ENCODE peak calls at places on chromosomes 13 and 19, in ten cellular contexts. One of them, this sample, is unnamed.

GRCh38 chr13:74118328-74118727 is 15.9 kb downstream of the KLF12 start:
- DNase-seq in NCI-H1105 treated with DMSO at 0.1 percent for 48 hours: no peak
- DNase-seq in stimulated activated CD4-positive, alpha-beta T cell treated with anti-CD3 and anti-CD28 coated beads, TNF-alpha, amount 100 ng/mL, for 1 hour: no peak
- DNase-seq in NCI-H1694 treated with DMSO at 0.1 percent for 48 hours: no peak
- DNase-seq in activated CD4-positive, alpha-beta T cell treated with anti-CD3 and anti-CD28 coated beads, Interleukin-2, amount 10 ng/mL, durations not matched to agents 7 days and 5 days: no peak
- DNase-seq in NCI-H187 treated with DMSO at 0.1 percent for 48 hours: no peak
- DNase-seq in T-helper 9 cell: no peak
- DNase-seq in stimulated activated naive CD8-positive, alpha-beta T cell treated with anti-CD3 and anti-CD28 coated beads, Interleukin-15, Interleukin-2, amounts not matched to agents 100 U/mL and 50 U/mL, for 24 hours: no peak
- DNase-seq in LHCN-M2: no peak
- DNase-seq in B cell: no peak
- DNase-seq in this sample: no peak

GRCh38 chr19:16363133-16363851 is 38.7 kb downstream of the KLF2 start:
- DNase-seq in NCI-H1105 treated with DMSO at 0.1 percent for 48 hours: peak
- DNase-seq in NCI-H1694 treated with DMSO at 0.1 percent for 48 hours: no peak
- DNase-seq in activated CD4-positive, alpha-beta T cell treated with anti-CD3 and anti-CD28 coated beads, Interleukin-2, amount 10 ng/mL, durations not matched to agents 7 days and 5 days: no peak
- DNase-seq in B cell: no peak
- DNase-seq in LHCN-M2: no peak
- DNase-seq in stimulated activated CD4-positive, alpha-beta T cell treated with anti-CD3 and anti-CD28 coated beads, TNF-alpha, amount 100 ng/mL, for 1 hour: no peak
- DNase-seq in T-helper 9 cell: no peak
- DNase-seq in NCI-H187 treated with DMSO at 0.1 percent for 48 hours: no peak
- DNase-seq in stimulated activated naive CD8-positive, alpha-beta T cell treated with anti-CD3 and anti-CD28 coated beads, Interleukin-15, Interleukin-2, amounts not matched to agents 100 U/mL and 50 U/mL, for 24 hours: no peak
- DNase-seq in this sample: no peak

GRCh38 chr13:39956036-39956435 is 300.6 kb downstream of the COG6 start:
- DNase-seq in NCI-H1105 treated with DMSO at 0.1 percent for 48 hours: no peak
- DNase-seq in LHCN-M2: no peak
- DNase-seq in T-helper 9 cell: no peak
- DNase-seq in B cell: peak
- DNase-seq in activated CD4-positive, alpha-beta T cell treated with anti-CD3 and anti-CD28 coated beads, Interleukin-2, amount 10 ng/mL, durations not matched to agents 7 days and 5 days: peak
- DNase-seq in NCI-H1694 treated with DMSO at 0.1 percent for 48 hours: no peak
- DNase-seq in stimulated activated CD4-positive, alpha-beta T cell treated with anti-CD3 and anti-CD28 coated beads, TNF-alpha, amount 100 ng/mL, for 1 hour: no peak
- DNase-seq in NCI-H187 treated with DMSO at 0.1 percent for 48 hours: no peak
- DNase-seq in stimulated activated naive CD8-positive, alpha-beta T cell treated with anti-CD3 and anti-CD28 coated beads, Interleukin-15, Interleukin-2, amounts not matched to agents 100 U/mL and 50 U/mL, for 24 hours: peak
- DNase-seq in this sample: no peak

GRCh38 chr19:29603308-29603707 is 2.8 kb upstream of the POP4 start:
- DNase-seq in B cell: no peak
- DNase-seq in NCI-H1105 treated with DMSO at 0.1 percent for 48 hours: no peak
- DNase-seq in stimulated activated naive CD8-positive, alpha-beta T cell treated with anti-CD3 and anti-CD28 coated beads, Interleukin-15, Interleukin-2, amounts not matched to agents 100 U/mL and 50 U/mL, for 24 hours: no peak
- DNase-seq in stimulated activated CD4-positive, alpha-beta T cell treated with anti-CD3 and anti-CD28 coated beads, TNF-alpha, amount 100 ng/mL, for 1 hour: no peak
- DNase-seq in LHCN-M2: no peak
- DNase-seq in NCI-H1694 treated with DMSO at 0.1 percent for 48 hours: no peak
- DNase-seq in activated CD4-positive, alpha-beta T cell treated with anti-CD3 and anti-CD28 coated beads, Interleukin-2, amount 10 ng/mL, durations not matched to agents 7 days and 5 days: no peak
- DNase-seq in T-helper 9 cell: no peak
- DNase-seq in NCI-H187 treated with DMSO at 0.1 percent for 48 hours: no peak
- DNase-seq in this sample: no peak

GRCh38 chr13:71842003-71842402 is 25.0 kb downstream of the DACH1 start:
- DNase-seq in NCI-H1105 treated with DMSO at 0.1 percent for 48 hours: no peak
- DNase-seq in NCI-H1694 treated with DMSO at 0.1 percent for 48 hours: no peak
- DNase-seq in T-helper 9 cell: no peak
- DNase-seq in stimulated activated naive CD8-positive, alpha-beta T cell treated with anti-CD3 and anti-CD28 coated beads, Interleukin-15, Interleukin-2, amounts not matched to agents 100 U/mL and 50 U/mL, for 24 hours: no peak
- DNase-seq in LHCN-M2: no peak
- DNase-seq in B cell: no peak
- DNase-seq in NCI-H187 treated with DMSO at 0.1 percent for 48 hours: no peak
- DNase-seq in activated CD4-positive, alpha-beta T cell treated with anti-CD3 and anti-CD28 coated beads, Interleukin-2, amount 10 ng/mL, durations not matched to agents 7 days and 5 days: no peak
- DNase-seq in stimulated activated CD4-positive, alpha-beta T cell treated with anti-CD3 and anti-CD28 coated beads, TNF-alpha, amount 100 ng/mL, for 1 hour: no peak
- DNase-seq in this sample: no peak

GRCh38 chr19:20660473-20660872 is 898 bp downstream of the ZNF626 start:
- DNase-seq in NCI-H187 treated with DMSO at 0.1 percent for 48 hours: no peak
- DNase-seq in LHCN-M2: no peak
- DNase-seq in stimulated activated CD4-positive, alpha-beta T cell treated with anti-CD3 and anti-CD28 coated beads, TNF-alpha, amount 100 ng/mL, for 1 hour: no peak
- DNase-seq in stimulated activated naive CD8-positive, alpha-beta T cell treated with anti-CD3 and anti-CD28 coated beads, Interleukin-15, Interleukin-2, amounts not matched to agents 100 U/mL and 50 U/mL, for 24 hours: no peak
- DNase-seq in B cell: no peak
- DNase-seq in NCI-H1105 treated with DMSO at 0.1 percent for 48 hours: no peak
- DNase-seq in T-helper 9 cell: no peak
- DNase-seq in NCI-H1694 treated with DMSO at 0.1 percent for 48 hours: no peak
- DNase-seq in activated CD4-positive, alpha-beta T cell treated with anti-CD3 and anti-CD28 coated beads, Interleukin-2, amount 10 ng/mL, durations not matched to agents 7 days and 5 days: no peak
- DNase-seq in this sample: no peak

GRCh38 chr13:36981156-36981743 is 17.9 kb downstream of the ALG5 start:
- DNase-seq in NCI-H187 treated with DMSO at 0.1 percent for 48 hours: no peak
- DNase-seq in NCI-H1105 treated with DMSO at 0.1 percent for 48 hours: peak
- DNase-seq in T-helper 9 cell: no peak
- DNase-seq in B cell: no peak
- DNase-seq in NCI-H1694 treated with DMSO at 0.1 percent for 48 hours: peak
- DNase-seq in stimulated activated naive CD8-positive, alpha-beta T cell treated with anti-CD3 and anti-CD28 coated beads, Interleukin-15, Interleukin-2, amounts not matched to agents 100 U/mL and 50 U/mL, for 24 hours: no peak
- DNase-seq in stimulated activated CD4-positive, alpha-beta T cell treated with anti-CD3 and anti-CD28 coated beads, TNF-alpha, amount 100 ng/mL, for 1 hour: no peak
- DNase-seq in LHCN-M2: peak
- DNase-seq in activated CD4-positive, alpha-beta T cell treated with anti-CD3 and anti-CD28 coated beads, Interleukin-2, amount 10 ng/mL, durations not matched to agents 7 days and 5 days: no peak
- DNase-seq in this sample: peak

GRCh38 chr13:45370922-45371406 is 30.0 kb upstream of the TPT1 start:
- DNase-seq in LHCN-M2: peak
- DNase-seq in B cell: peak
- DNase-seq in activated CD4-positive, alpha-beta T cell treated with anti-CD3 and anti-CD28 coated beads, Interleukin-2, amount 10 ng/mL, durations not matched to agents 7 days and 5 days: peak
- DNase-seq in NCI-H1694 treated with DMSO at 0.1 percent for 48 hours: no peak
- DNase-seq in stimulated activated naive CD8-positive, alpha-beta T cell treated with anti-CD3 and anti-CD28 coated beads, Interleukin-15, Interleukin-2, amounts not matched to agents 100 U/mL and 50 U/mL, for 24 hours: peak
- DNase-seq in stimulated activated CD4-positive, alpha-beta T cell treated with anti-CD3 and anti-CD28 coated beads, TNF-alpha, amount 100 ng/mL, for 1 hour: no peak
- DNase-seq in NCI-H187 treated with DMSO at 0.1 percent for 48 hours: no peak
- DNase-seq in NCI-H1105 treated with DMSO at 0.1 percent for 48 hours: peak
- DNase-seq in T-helper 9 cell: peak
- DNase-seq in this sample: no peak

GRCh38 chr19:3655402-3656072 is 28.9 kb upstream of the CACTIN start:
- DNase-seq in NCI-H1105 treated with DMSO at 0.1 percent for 48 hours: no peak
- DNase-seq in T-helper 9 cell: no peak
- DNase-seq in activated CD4-positive, alpha-beta T cell treated with anti-CD3 and anti-CD28 coated beads, Interleukin-2, amount 10 ng/mL, durations not matched to agents 7 days and 5 days: no peak
- DNase-seq in LHCN-M2: peak
- DNase-seq in NCI-H1694 treated with DMSO at 0.1 percent for 48 hours: peak
- DNase-seq in stimulated activated naive CD8-positive, alpha-beta T cell treated with anti-CD3 and anti-CD28 coated beads, Interleukin-15, Interleukin-2, amounts not matched to agents 100 U/mL and 50 U/mL, for 24 hours: no peak
- DNase-seq in stimulated activated CD4-positive, alpha-beta T cell treated with anti-CD3 and anti-CD28 coated beads, TNF-alpha, amount 100 ng/mL, for 1 hour: no peak
- DNase-seq in NCI-H187 treated with DMSO at 0.1 percent for 48 hours: no peak
- DNase-seq in B cell: peak
- DNase-seq in this sample: no peak

GRCh38 chr13:27966641-27967202 is 2.4 kb downstream of the CDX2 start:
- DNase-seq in stimulated activated CD4-positive, alpha-beta T cell treated with anti-CD3 and anti-CD28 coated beads, TNF-alpha, amount 100 ng/mL, for 1 hour: no peak
- DNase-seq in LHCN-M2: no peak
- DNase-seq in activated CD4-positive, alpha-beta T cell treated with anti-CD3 and anti-CD28 coated beads, Interleukin-2, amount 10 ng/mL, durations not matched to agents 7 days and 5 days: no peak
- DNase-seq in stimulated activated naive CD8-positive, alpha-beta T cell treated with anti-CD3 and anti-CD28 coated beads, Interleukin-15, Interleukin-2, amounts not matched to agents 100 U/mL and 50 U/mL, for 24 hours: no peak
- DNase-seq in B cell: no peak
- DNase-seq in NCI-H187 treated with DMSO at 0.1 percent for 48 hours: no peak
- DNase-seq in NCI-H1694 treated with DMSO at 0.1 percent for 48 hours: no peak
- DNase-seq in T-helper 9 cell: no peak
- DNase-seq in NCI-H1105 treated with DMSO at 0.1 percent for 48 hours: no peak
- DNase-seq in this sample: no peak

GRCh38 chr19:24057144-24057543 is 29.8 kb upstream of the ZNF254 start:
- DNase-seq in activated CD4-positive, alpha-beta T cell treated with anti-CD3 and anti-CD28 coated beads, Interleukin-2, amount 10 ng/mL, durations not matched to agents 7 days and 5 days: no peak
- DNase-seq in stimulated activated naive CD8-positive, alpha-beta T cell treated with anti-CD3 and anti-CD28 coated beads, Interleukin-15, Interleukin-2, amounts not matched to agents 100 U/mL and 50 U/mL, for 24 hours: no peak
- DNase-seq in stimulated activated CD4-positive, alpha-beta T cell treated with anti-CD3 and anti-CD28 coated beads, TNF-alpha, amount 100 ng/mL, for 1 hour: no peak
- DNase-seq in NCI-H1694 treated with DMSO at 0.1 percent for 48 hours: no peak
- DNase-seq in B cell: no peak
- DNase-seq in T-helper 9 cell: no peak
- DNase-seq in LHCN-M2: peak
- DNase-seq in NCI-H187 treated with DMSO at 0.1 percent for 48 hours: no peak
- DNase-seq in NCI-H1105 treated with DMSO at 0.1 percent for 48 hours: no peak
- DNase-seq in this sample: no peak

GRCh38 chr19:50906217-50906616 is 5.0 kb downstream of the KLK4 start:
- DNase-seq in T-helper 9 cell: peak
- DNase-seq in NCI-H187 treated with DMSO at 0.1 percent for 48 hours: peak
- DNase-seq in B cell: no peak
- DNase-seq in NCI-H1694 treated with DMSO at 0.1 percent for 48 hours: no peak
- DNase-seq in LHCN-M2: no peak
- DNase-seq in stimulated activated naive CD8-positive, alpha-beta T cell treated with anti-CD3 and anti-CD28 coated beads, Interleukin-15, Interleukin-2, amounts not matched to agents 100 U/mL and 50 U/mL, for 24 hours: peak
- DNase-seq in NCI-H1105 treated with DMSO at 0.1 percent for 48 hours: peak
- DNase-seq in activated CD4-positive, alpha-beta T cell treated with anti-CD3 and anti-CD28 coated beads, Interleukin-2, amount 10 ng/mL, durations not matched to agents 7 days and 5 days: peak
- DNase-seq in stimulated activated CD4-positive, alpha-beta T cell treated with anti-CD3 and anti-CD28 coated beads, TNF-alpha, amount 100 ng/mL, for 1 hour: no peak
- DNase-seq in this sample: no peak

GRCh38 chr19:41957838-41958366 is 1.2 kb downstream of the RABAC1 start:
- DNase-seq in NCI-H1105 treated with DMSO at 0.1 percent for 48 hours: peak
- DNase-seq in NCI-H1694 treated with DMSO at 0.1 percent for 48 hours: peak
- DNase-seq in B cell: peak
- DNase-seq in stimulated activated CD4-positive, alpha-beta T cell treated with anti-CD3 and anti-CD28 coated beads, TNF-alpha, amount 100 ng/mL, for 1 hour: no peak
- DNase-seq in LHCN-M2: peak
- DNase-seq in stimulated activated naive CD8-positive, alpha-beta T cell treated with anti-CD3 and anti-CD28 coated beads, Interleukin-15, Interleukin-2, amounts not matched to agents 100 U/mL and 50 U/mL, for 24 hours: peak
- DNase-seq in activated CD4-positive, alpha-beta T cell treated with anti-CD3 and anti-CD28 coated beads, Interleukin-2, amount 10 ng/mL, durations not matched to agents 7 days and 5 days: peak
- DNase-seq in T-helper 9 cell: no peak
- DNase-seq in NCI-H187 treated with DMSO at 0.1 percent for 48 hours: peak
- DNase-seq in this sample: peak